ENCODE peak calls at places on chromosome 2, in six cellular contexts. One of them, this sample, is unnamed.

GRCh38 chr2:236613607-236614006 is 44.0 kb downstream of the ACKR3 start:
- DNase-seq in tibial nerve: no peak
- DNase-seq in Caco-2: no peak
- DNase-seq in brain microvascular endothelial cell: no peak
- DNase-seq in A549: no peak
- DNase-seq in esophagus squamous epithelium: no peak
- DNase-seq in this sample: no peak

GRCh38 chr2:241282553-241282952 is 32.9 kb downstream of the HDLBP start:
- DNase-seq in tibial nerve: no peak
- DNase-seq in Caco-2: no peak
- DNase-seq in brain microvascular endothelial cell: no peak
- DNase-seq in A549: no peak
- DNase-seq in esophagus squamous epithelium: no peak
- DNase-seq in this sample: no peak

GRCh38 chr2:240643093-240643810 is 18.0 kb downstream of the GPR35 start:
- DNase-seq in tibial nerve: no peak
- DNase-seq in Caco-2: no peak
- DNase-seq in brain microvascular endothelial cell: no peak
- DNase-seq in A549: no peak
- DNase-seq in esophagus squamous epithelium: no peak
- DNase-seq in this sample: no peak

GRCh38 chr2:128289439-128289838 is 29.2 kb downstream of the HS6ST1 start:
- DNase-seq in tibial nerve: no peak
- DNase-seq in Caco-2: no peak
- DNase-seq in brain microvascular endothelial cell: no peak
- DNase-seq in A549: no peak
- DNase-seq in esophagus squamous epithelium: no peak
- DNase-seq in this sample: no peak

GRCh38 chr2:65076345-65076710 is 20.1 kb downstream of the CEP68 start:
- DNase-seq in tibial nerve: no peak
- DNase-seq in Caco-2: no peak
- DNase-seq in brain microvascular endothelial cell: peak
- DNase-seq in A549: no peak
- DNase-seq in esophagus squamous epithelium: no peak
- DNase-seq in this sample: no peak

GRCh38 chr2:101401316-101401660 is 14.0 kb upstream of the CREG2 start:
- DNase-seq in tibial nerve: no peak
- DNase-seq in Caco-2: no peak
- DNase-seq in brain microvascular endothelial cell: no peak
- DNase-seq in A549: no peak
- DNase-seq in esophagus squamous epithelium: no peak
- DNase-seq in this sample: no peak

GRCh38 chr2:108607706-108608301 is 73.5 kb downstream of the LIMS1 start:
- DNase-seq in tibial nerve: no peak
- DNase-seq in Caco-2: no peak
- DNase-seq in brain microvascular endothelial cell: no peak
- DNase-seq in A549: no peak
- DNase-seq in esophagus squamous epithelium: no peak
- DNase-seq in this sample: no peak

GRCh38 chr2:45860136-45861106 is 208.9 kb downstream of the PRKCE start:
- DNase-seq in tibial nerve: peak
- DNase-seq in Caco-2: no peak
- DNase-seq in brain microvascular endothelial cell: peak
- DNase-seq in A549: no peak
- DNase-seq in esophagus squamous epithelium: no peak
- DNase-seq in this sample: no peak

GRCh38 chr2:239406316-239406995 is 5.6 kb upstream of the HDAC4 start:
- DNase-seq in tibial nerve: no peak
- DNase-seq in Caco-2: no peak
- DNase-seq in brain microvascular endothelial cell: no peak
- DNase-seq in A549: no peak
- DNase-seq in esophagus squamous epithelium: no peak
- DNase-seq in this sample: no peak

GRCh38 chr2:208466133-208466919 is 59.7 kb downstream of the PTH2R start:
- DNase-seq in tibial nerve: no peak
- DNase-seq in Caco-2: peak
- DNase-seq in brain microvascular endothelial cell: peak
- DNase-seq in A549: peak
- DNase-seq in esophagus squamous epithelium: no peak
- DNase-seq in this sample: peak

GRCh38 chr2:94984964-94985575 is 40.4 kb upstream of the MAL start:
- DNase-seq in tibial nerve: no peak
- DNase-seq in Caco-2: no peak
- DNase-seq in brain microvascular endothelial cell: no peak
- DNase-seq in A549: no peak
- DNase-seq in esophagus squamous epithelium: no peak
- DNase-seq in this sample: no peak

GRCh38 chr2:573025-573424 is 104.2 kb downstream of the TMEM18 start:
- DNase-seq in tibial nerve: no peak
- DNase-seq in Caco-2: no peak
- DNase-seq in brain microvascular endothelial cell: no peak
- DNase-seq in A549: no peak
- DNase-seq in esophagus squamous epithelium: no peak
- DNase-seq in this sample: no peak

GRCh38 chr2:52821631-52822030 is 946.0 kb upstream of the CHAC2 start:
- DNase-seq in tibial nerve: no peak
- DNase-seq in Caco-2: no peak
- DNase-seq in brain microvascular endothelial cell: no peak
- DNase-seq in A549: no peak
- DNase-seq in esophagus squamous epithelium: no peak
- DNase-seq in this sample: no peak
- TF ChIP-seq CTCF in tibial nerve: no peak
- TF ChIP-seq CTCF in Caco-2: peak
- TF ChIP-seq CTCF in brain microvascular endothelial cell: peak
- TF ChIP-seq CTCF in A549: no peak
- TF ChIP-seq CTCF in esophagus squamous epithelium: no peak
- TF ChIP-seq CTCF in this sample: peak

GRCh38 chr2:165070089-165070488 is 114.8 kb upstream of the SLC38A11 start:
- DNase-seq in tibial nerve: no peak
- DNase-seq in Caco-2: no peak
- DNase-seq in brain microvascular endothelial cell: no peak
- DNase-seq in A549: no peak
- DNase-seq in esophagus squamous epithelium: no peak
- DNase-seq in this sample: no peak

GRCh38 chr2:165078913-165079312 is 123.6 kb upstream of the SLC38A11 start:
- DNase-seq in tibial nerve: no peak
- DNase-seq in Caco-2: no peak
- DNase-seq in brain microvascular endothelial cell: no peak
- DNase-seq in A549: no peak
- DNase-seq in esophagus squamous epithelium: no peak
- DNase-seq in this sample: no peak

GRCh38 chr2:165079432-165079831 is 124.1 kb upstream of the SLC38A11 start:
- DNase-seq in tibial nerve: no peak
- DNase-seq in Caco-2: no peak
- DNase-seq in brain microvascular endothelial cell: no peak
- DNase-seq in A549: no peak
- DNase-seq in esophagus squamous epithelium: no peak
- DNase-seq in this sample: no peak

GRCh38 chr2:165074884-165075283 is 119.6 kb upstream of the SLC38A11 start:
- DNase-seq in tibial nerve: no peak
- DNase-seq in Caco-2: no peak
- DNase-seq in brain microvascular endothelial cell: no peak
- DNase-seq in A549: no peak
- DNase-seq in esophagus squamous epithelium: no peak
- DNase-seq in this sample: no peak

GRCh38 chr2:165074323-165074722 is 119.0 kb upstream of the SLC38A11 start:
- DNase-seq in tibial nerve: no peak
- DNase-seq in Caco-2: no peak
- DNase-seq in brain microvascular endothelial cell: no peak
- DNase-seq in A549: no peak
- DNase-seq in esophagus squamous epithelium: no peak
- DNase-seq in this sample: no peak
- TF ChIP-seq CTCF in tibial nerve: no peak
- TF ChIP-seq CTCF in Caco-2: no peak
- TF ChIP-seq CTCF in brain microvascular endothelial cell: no peak
- TF ChIP-seq CTCF in A549: no peak
- TF ChIP-seq CTCF in esophagus squamous epithelium: no peak
- TF ChIP-seq CTCF in this sample: no peak

GRCh38 chr2:7510353-7510752 is 593.1 kb downstream of the RNF144A start:
- DNase-seq in tibial nerve: no peak
- DNase-seq in Caco-2: no peak
- DNase-seq in brain microvascular endothelial cell: no peak
- DNase-seq in A549: no peak
- DNase-seq in esophagus squamous epithelium: no peak
- DNase-seq in this sample: no peak
- TF ChIP-seq CTCF in tibial nerve: no peak
- TF ChIP-seq CTCF in Caco-2: no peak
- TF ChIP-seq CTCF in brain microvascular endothelial cell: no peak
- TF ChIP-seq CTCF in A549: peak
- TF ChIP-seq CTCF in esophagus squamous epithelium: no peak
- TF ChIP-seq CTCF in this sample: no peak

GRCh38 chr2:85768713-85769112 is 14.9 kb downstream of the ATOH8 start:
- DNase-seq in tibial nerve: no peak
- DNase-seq in Caco-2: no peak
- DNase-seq in brain microvascular endothelial cell: peak
- DNase-seq in A549: no peak
- DNase-seq in esophagus squamous epithelium: no peak
- DNase-seq in this sample: no peak

GRCh38 chr2:85770369-85770768 is 16.6 kb downstream of the ATOH8 start:
- DNase-seq in tibial nerve: no peak
- DNase-seq in Caco-2: no peak
- DNase-seq in brain microvascular endothelial cell: no peak
- DNase-seq in A549: no peak
- DNase-seq in esophagus squamous epithelium: no peak
- DNase-seq in this sample: no peak

GRCh38 chr2:85769987-85770362 is 16.2 kb downstream of the ATOH8 start:
- DNase-seq in tibial nerve: no peak
- DNase-seq in Caco-2: no peak
- DNase-seq in brain microvascular endothelial cell: no peak
- DNase-seq in A549: no peak
- DNase-seq in esophagus squamous epithelium: no peak
- DNase-seq in this sample: no peak

GRCh38 chr2:85767803-85768665 is 14.2 kb downstream of the ATOH8 start:
- DNase-seq in tibial nerve: no peak
- DNase-seq in Caco-2: no peak
- DNase-seq in brain microvascular endothelial cell: no peak
- DNase-seq in A549: no peak
- DNase-seq in esophagus squamous epithelium: no peak
- DNase-seq in this sample: no peak

GRCh38 chr2:85769236-85769986 is 15.6 kb downstream of the ATOH8 start:
- DNase-seq in tibial nerve: no peak
- DNase-seq in Caco-2: no peak
- DNase-seq in brain microvascular endothelial cell: no peak
- DNase-seq in A549: peak
- DNase-seq in esophagus squamous epithelium: no peak
- DNase-seq in this sample: no peak
- TF ChIP-seq CTCF in tibial nerve: peak
- TF ChIP-seq CTCF in Caco-2: peak
- TF ChIP-seq CTCF in brain microvascular endothelial cell: peak
- TF ChIP-seq CTCF in A549: peak
- TF ChIP-seq CTCF in esophagus squamous epithelium: no peak
- TF ChIP-seq CTCF in this sample: peak

This sample was measured in progenitor cell of endocrine pancreas.